ENCODE peak calls at places on chromosomes 7 and 10, in eight cellular contexts. Q, B, X, G, I, S, K and Y are unnamed samples.

GRCh38 chr7:15130666-15131541 is 228.4 kb upstream of the DGKB start:
- DNase-seq in Q (no peak), B (no peak), X (no peak), G (no peak), I (no peak), S (no peak), K (no peak), Y (no peak)

GRCh38 chr10:113937756-113938155 is 83.3 kb downstream of the NHLRC2 start:
- DNase-seq in Q (no peak), B (no peak), X (no peak), G (no peak), I (no peak), S (no peak), K (no peak), Y (no peak)

GRCh38 chr7:5088906-5089305 is 43.2 kb downstream of the RBAK start:
- DNase-seq in Q (no peak), B (no peak), X (no peak), G (no peak), I (peak), S (no peak), K (no peak), Y (no peak)

GRCh38 chr7:13724631-13725566 is 264.6 kb downstream of the ETV1 start:
- DNase-seq in Q (no peak), B (no peak), X (no peak), G (no peak), I (no peak), S (no peak), K (no peak), Y (no peak)

GRCh38 chr7:145088111-145088745 is 252.4 kb upstream of the TPK1 start:
- DNase-seq in Q (no peak), B (no peak), X (no peak), G (no peak), I (no peak), S (no peak), K (no peak), Y (no peak)

GRCh38 chr10:99880071-99880835 is 97.8 kb downstream of the ABCC2 start:
- DNase-seq in Q (no peak), B (no peak), X (no peak), G (no peak), I (no peak), S (no peak), K (no peak), Y (no peak)

GRCh38 chr10:119103687-119104652 is at the start of gene DENND10:
- DNase-seq in Q (no peak), B (peak), X (peak), G (peak), I (peak), S (peak), K (peak), Y (peak)

GRCh38 chr10:106424981-106425380 is 739.5 kb downstream of the SORCS1 start:
- DNase-seq in Q (no peak), B (no peak), X (no peak), G (no peak), I (no peak), S (no peak), K (no peak), Y (no peak)

GRCh38 chr10:44030132-44030531 is 354.8 kb downstream of the CXCL12 start:
- DNase-seq in Q (no peak), B (no peak), X (peak), G (no peak), I (no peak), S (no peak), K (no peak), Y (peak)

GRCh38 chr7:29146888-29147609 is 712 bp upstream of the CPVL start:
- DNase-seq in Q (no peak), B (no peak), X (no peak), G (no peak), I (no peak), S (no peak), K (no peak), Y (no peak)

GRCh38 chr10:70619271-70620019 is 16.9 kb upstream of the PRF1 start:
- DNase-seq in Q (peak), B (no peak), X (no peak), G (no peak), I (no peak), S (no peak), K (no peak), Y (no peak)

GRCh38 chr7:152521420-152522337 is 85.9 kb upstream of the KMT2C start:
- DNase-seq in Q (no peak), B (no peak), X (no peak), G (no peak), I (no peak), S (no peak), K (no peak), Y (no peak)

GRCh38 chr10:104337527-104337984 is 709 bp downstream of the ITPRIP start:
- DNase-seq in Q (no peak), B (no peak), X (no peak), G (no peak), I (no peak), S (no peak), K (no peak), Y (no peak)

GRCh38 chr7:100516135-100516812 is 22.7 kb upstream of the AGFG2 start:
- DNase-seq in Q (peak), B (peak), X (peak), G (peak), I (no peak), S (peak), K (no peak), Y (peak)

GRCh38 chr7:135074096-135074495 is 73.8 kb upstream of the TMEM140 start:
- DNase-seq in Q (no peak), B (no peak), X (no peak), G (no peak), I (no peak), S (no peak), K (no peak), Y (no peak)

GRCh38 chr7:117781707-117782106 is 91.5 kb downstream of the CTTNBP2 start:
- DNase-seq in Q (no peak), B (no peak), X (no peak), G (no peak), I (no peak), S (no peak), K (no peak), Y (no peak)

GRCh38 chr7:86978804-86979506 is 80.5 kb downstream of the ELAPOR2 start:
- DNase-seq in Q (no peak), B (no peak), X (no peak), G (no peak), I (no peak), S (no peak), K (no peak), Y (no peak)

GRCh38 chr7:101137651-101138148 is 10.8 kb downstream of the SERPINE1 start:
- DNase-seq in Q (no peak), B (no peak), X (no peak), G (no peak), I (no peak), S (no peak), K (no peak), Y (no peak)

GRCh38 chr7:136957391-136957790 is 88.9 kb downstream of the CHRM2 start:
- DNase-seq in Q (no peak), B (no peak), X (no peak), G (no peak), I (no peak), S (no peak), K (no peak), Y (no peak)